ENCODE peak calls at places on chromosomes 13 and 19, in ten cellular contexts. J is osteocyte; U is RWPE1; L is substantia nigra; P is BJ; Y is right cardiac atrium; S is effector memory CD4-positive, alpha-beta T cell; B is T-cell; D is cardiac muscle cell; N is NCI-H1092. R is an unnamed sample.

GRCh38 chr19:5313307-5313706 is 27.3 kb downstream of the PTPRS start:
- DNase-seq in P (no peak), L (no peak), J (no peak), Y (no peak), U (no peak), S (no peak), D (no peak), B (no peak), N (peak), R (no peak)

GRCh38 chr19:1183543-1184172 is 9.6 kb upstream of the SBNO2 start:
- DNase-seq in S (no peak), P (no peak), L (no peak), J (no peak), Y (no peak), N (no peak), D (no peak), U (peak), B (no peak), R (no peak)

GRCh38 chr19:1102407-1103106 is 1.2 kb upstream of the GPX4 start:
- DNase-seq in L (no peak), N (no peak), D (peak), Y (peak), J (no peak), U (peak), S (no peak), B (no peak), P (peak), R (no peak)

GRCh38 chr19:15562861-15563260 is 52.2 kb upstream of the CYP4F8 start:
- DNase-seq in B (no peak), J (no peak), L (no peak), Y (no peak), N (no peak), D (peak), U (no peak), P (no peak), S (no peak), R (no peak)

GRCh38 chr19:1066251-1066747 is 668 bp upstream of the ARHGAP45 start:
- DNase-seq in J (no peak), P (no peak), B (no peak), U (no peak), D (no peak), Y (no peak), S (no peak), N (no peak), L (no peak), R (no peak)

GRCh38 chr19:18053571-18054219 is 33.0 kb downstream of the IL12RB1 start:
- DNase-seq in Y (no peak), J (no peak), P (no peak), B (no peak), D (peak), U (no peak), S (no peak), L (no peak), N (no peak), R (no peak)

GRCh38 chr13:59356607-59357006 is 807.1 kb downstream of the DIAPH3 start:
- DNase-seq in U (no peak), Y (peak), J (no peak), S (no peak), D (peak), N (peak), P (no peak), B (no peak), L (no peak), R (no peak)

GRCh38 chr19:46015080-46015960 is 7.5 kb downstream of the PGLYRP1 start:
- DNase-seq in L (no peak), S (peak), P (no peak), B (peak), N (peak), U (peak), J (no peak), Y (peak), D (peak), R (peak)

GRCh38 chr19:11018743-11019142 is 57.9 kb downstream of the SMARCA4 start:
- DNase-seq in L (no peak), S (no peak), Y (no peak), N (no peak), J (no peak), U (no peak), B (no peak), D (no peak), P (no peak), R (no peak)

GRCh38 chr19:1748115-1748702 is 5.1 kb upstream of the ONECUT3 start:
- DNase-seq in U (peak), L (no peak), S (no peak), P (no peak), B (no peak), D (no peak), Y (no peak), N (no peak), J (no peak), R (no peak)

GRCh38 chr19:10784257-10784656 is 51.8 kb downstream of the TMED1 start:
- DNase-seq in S (no peak), J (no peak), P (no peak), Y (peak), L (no peak), U (no peak), D (no peak), B (no peak), N (no peak), R (no peak)

R was measured in neural crest cell.